ENCODE peak calls at places on chromosomes 1 and 21, in six cellular contexts. E, V, J, X, H and T are unnamed samples.

GRCh38 chr1:87968259-87968955 is 639.7 kb downstream of the LMO4 start:
- DNase-seq in X (peak; percentile 66), J (peak; percentile 91), E (no peak), V (peak; percentile 77), H (no peak), T (no peak)

GRCh38 chr1:82775402-82776000 is 974.8 kb downstream of the ADGRL2 start:
- DNase-seq in E (peak; percentile 3), X (peak; percentile 24), V (no peak), J (peak; percentile 29), H (peak; percentile 33), T (no peak)

GRCh38 chr1:30743584-30744059 is 14.0 kb downstream of the LAPTM5 start:
- DNase-seq in E (peak; percentile 81), J (no peak), V (no peak), X (no peak), H (peak; percentile 89), T (peak; percentile 34)

GRCh38 chr1:156814571-156815260 is 1.9 kb downstream of the SH2D2A start:
- DNase-seq in X (no peak), V (peak; percentile 63), E (no peak), H (no peak), J (no peak), T (no peak)

GRCh38 chr1:169133801-169134558 is 27.5 kb downstream of the ATP1B1 start:
- DNase-seq in X (peak; percentile 38), H (peak; percentile 10), V (no peak), E (no peak), J (peak; percentile 31), T (no peak)

GRCh38 chr1:2136386-2136821 is 58.2 kb downstream of the FAAP20 start:
- DNase-seq in X (no peak), J (no peak), H (no peak), E (no peak), V (peak; percentile 59), T (no peak)

GRCh38 chr1:119001181-119002018 is 13.3 kb upstream of the TBX15 start:
- DNase-seq in H (no peak), E (no peak), V (peak; percentile 82), J (peak; percentile 44), X (no peak), T (no peak)

GRCh38 chr1:182998482-182998881 is 24.7 kb upstream of the LAMC1 start:
- DNase-seq in H (no peak), X (no peak), E (peak; percentile 61), J (no peak), V (no peak), T (no peak)

GRCh38 chr1:31444725-31445448 is 31.9 kb downstream of the SERINC2 start:
- DNase-seq in V (no peak), X (no peak), E (no peak), H (no peak), J (no peak), T (peak; percentile 27)

GRCh38 chr1:3746784-3747521 is 5.3 kb upstream of the CCDC27 start:
- DNase-seq in V (peak; percentile 92), E (peak; percentile 61), J (peak; percentile 77), H (peak; percentile 29), X (peak; percentile 74), T (peak; percentile 81)

GRCh38 chr1:68111804-68112436 is 61.5 kb upstream of the DIRAS3 start:
- DNase-seq in J (peak; percentile 95), E (peak; percentile 63), V (peak; percentile 79), H (no peak), X (peak; percentile 94), T (no peak)

GRCh38 chr1:53328490-53329182 is 766 bp upstream of the LRP8 start:
- DNase-seq in V (peak; percentile 64), H (peak; percentile 62), E (no peak), J (no peak), X (no peak), T (no peak)

GRCh38 chr1:100538935-100539835 is 1.2 kb downstream of the GPR88 start:
- DNase-seq in J (no peak), H (no peak), E (peak; percentile 31), V (no peak), X (no peak), T (peak; percentile 53)

GRCh38 chr1:32339363-32339978 is 3.4 kb upstream of the MARCKSL1 start:
- DNase-seq in H (no peak), J (peak; percentile 54), X (peak; percentile 17), E (peak; percentile 86), V (no peak), T (peak; percentile 57)

GRCh38 chr1:54310439-54311328 is 95.5 kb downstream of the SSBP3 start:
- DNase-seq in J (peak; percentile 61), H (peak; percentile 41), E (peak; percentile 62), X (peak; percentile 49), V (no peak), T (peak; percentile 18)

GRCh38 chr1:65512967-65513777 is 92.7 kb downstream of the LEPR start:
- DNase-seq in E (peak; percentile 3), H (no peak), J (no peak), V (no peak), X (no peak), T (no peak)

GRCh38 chr1:115652236-115652788 is 10.5 kb downstream of the VANGL1 start:
- DNase-seq in X (no peak), V (no peak), E (no peak), J (no peak), H (no peak), T (no peak)

GRCh38 chr1:182410138-182410537 is 9.7 kb upstream of the TEDDM1 start:
- DNase-seq in H (no peak), V (no peak), E (no peak), X (no peak), J (no peak), T (no peak)

GRCh38 chr21:45011911-45012660 is 62.3 kb upstream of the ADARB1 start:
- DNase-seq in V (peak; percentile 77), H (no peak), J (peak; percentile 82), X (peak; percentile 77), E (peak; percentile 92), T (no peak)

GRCh38 chr1:201748331-201748730 is 80.6 kb upstream of the IPO9 start:
- DNase-seq in V (peak; percentile 78), J (peak; percentile 87), X (peak; percentile 68), E (peak; percentile 64), H (no peak), T (no peak)

GRCh38 chr21:29022141-29022540 is 2.3 kb upstream of the USP16 start:
- DNase-seq in X (no peak), E (no peak), J (no peak), V (no peak), H (no peak), T (no peak)

GRCh38 chr1:228405200-228405978 is 1.2 kb downstream of the TRIM11 start:
- DNase-seq in H (peak; percentile 23), J (no peak), V (peak; percentile 59), X (peak; percentile 30), E (no peak), T (no peak)

GRCh38 chr21:14989359-14989758 is 75.4 kb downstream of the NRIP1 start:
- DNase-seq in X (peak; percentile 70), J (peak; percentile 72), E (no peak), V (no peak), H (no peak), T (no peak)

GRCh38 chr1:28026329-28026728 is 62.1 kb downstream of the EYA3 start:
- DNase-seq in E (no peak), V (no peak), H (no peak), X (no peak), J (no peak), T (no peak)

GRCh38 chr21:46457801-46458314 is 833 bp upstream of the DIP2A start:
- DNase-seq in J (peak; percentile 49), V (peak; percentile 74), X (peak; percentile 44), H (peak; percentile 57), E (peak; percentile 53), T (peak; percentile 74)

GRCh38 chr1:16921391-16922185 is at the start of gene CROCC:
- DNase-seq in J (peak; percentile 58), V (no peak), X (peak; percentile 22), E (no peak), H (peak; percentile 82), T (no peak)

GRCh38 chr1:26370591-26371382 is 1.8 kb downstream of the ZNF683 start:
- DNase-seq in J (no peak), X (no peak), H (no peak), V (no peak), E (no peak), T (no peak)

GRCh38 chr1:51192213-51192843 is 43.7 kb upstream of the RNF11 start:
- DNase-seq in E (peak; percentile 42), X (peak; percentile 82), V (peak; percentile 66), J (peak; percentile 91), H (peak; percentile 65), T (peak; percentile 43)

DNA sequence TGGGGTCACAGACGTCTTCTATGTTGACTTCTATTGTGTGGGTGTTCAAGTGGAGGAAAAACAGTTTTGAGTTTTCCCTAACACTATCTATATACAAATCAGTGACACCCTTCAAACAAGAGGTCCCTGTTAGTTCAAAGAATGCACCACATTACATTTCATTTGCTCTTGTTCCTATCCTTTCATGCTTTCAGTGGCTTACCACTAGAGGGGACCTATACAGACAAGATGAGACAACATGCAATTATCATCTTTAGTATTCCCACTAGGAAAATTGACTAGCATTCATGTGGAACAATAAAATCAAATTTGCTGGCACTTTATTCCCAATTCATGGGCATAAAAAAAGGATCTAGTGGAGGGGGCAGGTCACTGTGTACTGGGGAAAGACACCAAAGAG is 13.3 kb upstream of the SIPA1L2 start:
- DNase-seq in H (no peak), X (peak; percentile 22), V (no peak), J (no peak), E (no peak), T (no peak)
- TF ChIP-seq CTCF in H (no peak), X (no peak), V (no peak), J (no peak), E (peak; percentile 1), T (no peak)

DNA sequence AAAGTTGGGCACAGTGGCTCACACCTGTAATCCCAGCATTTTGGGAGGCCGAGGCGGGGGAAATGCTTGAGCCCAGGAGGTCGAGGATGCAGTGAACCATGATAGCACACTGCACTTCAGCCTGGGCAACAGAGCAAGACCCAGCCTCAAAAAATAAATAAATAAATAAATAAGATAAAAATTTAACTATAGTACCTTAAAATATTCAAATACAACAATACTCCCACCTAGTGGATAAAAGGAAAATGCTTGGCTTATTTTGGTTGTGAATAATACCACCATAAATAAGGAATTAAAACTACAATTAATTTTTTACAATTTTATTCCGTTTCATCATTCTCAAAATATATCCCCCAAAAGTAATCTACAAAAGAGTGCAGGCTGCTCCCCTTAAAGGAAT is 8.1 kb downstream of the PSMG1 start:
- DNase-seq in H (peak; percentile 22), X (peak; percentile 62), J (peak; percentile 28), E (no peak), V (no peak), T (no peak)
- TF ChIP-seq CTCF in H (peak; percentile 72), X (no peak), J (peak; percentile 46), E (peak; percentile 14), V (peak; percentile 49), T (peak; percentile 20)

GRCh38 chr1:198635964-198636363 is 2.9 kb upstream of the PTPRC start:
- DNase-seq in J (no peak), H (no peak), X (no peak), E (no peak), V (no peak), T (no peak)
- TF ChIP-seq CTCF in J (no peak), H (no peak), X (no peak), E (no peak), V (no peak), T (no peak)

DNA sequence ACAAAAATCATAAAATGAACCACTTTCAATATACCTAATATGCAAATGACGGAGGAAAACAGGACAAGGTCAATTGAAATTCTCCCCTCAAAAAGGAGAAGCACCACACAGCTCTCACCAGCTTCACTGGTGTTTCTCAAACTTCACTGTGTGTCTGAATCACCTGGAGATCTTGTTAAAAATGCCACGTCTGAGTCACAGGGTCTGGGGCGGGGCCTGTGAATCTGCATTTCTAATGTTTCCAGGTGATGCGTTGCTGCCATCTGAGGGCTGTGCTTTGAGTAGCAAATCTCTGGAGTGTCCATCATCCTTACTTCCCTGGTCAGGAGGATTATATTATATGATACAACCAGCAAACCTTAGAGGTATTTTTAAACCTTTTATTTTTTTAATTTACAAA is 9.0 kb downstream of the CLDN19 start:
- DNase-seq in V (no peak), H (peak; percentile 30), J (no peak), E (peak; percentile 76), X (no peak), T (peak; percentile 25)
- TF ChIP-seq CTCF in V (no peak), H (peak; percentile 56), J (no peak), E (peak; percentile 42), X (no peak), T (no peak)